ENCODE peak calls at places on chromosomes 7 and 10, in six cellular contexts. W, G, K, N, O and M are unnamed samples.
A peak's percentile ranks its signal among the peaks of the same experiment; 100 is the strongest.

GRCh38 chr7:156029460-156030007 is 217.3 kb upstream of the SHH start:
- ATAC-seq in W (no peak), G (peak; percentile 51), K (no peak), N (no peak), O (no peak), M (no peak)

GRCh38 chr7:29146082-29146706 is at the start of gene CPVL:
- ATAC-seq in W (peak; percentile 84), G (peak; percentile 61), K (no peak), N (no peak), O (peak; percentile 89), M (peak; percentile 78)

GRCh38 chr7:102285541-102286236 is 979 bp upstream of the SH2B2 start:
- ATAC-seq in W (peak; percentile 14), G (no peak), K (no peak), N (no peak), O (no peak), M (no peak)

GRCh38 chr10:62655337-62655994 is 149.1 kb upstream of the ADO start:
- ATAC-seq in W (no peak), G (no peak), K (peak; percentile 82), N (no peak), O (no peak), M (no peak)

GRCh38 chr7:142870575-142871259 is 14.8 kb downstream of the TRPV6 start:
- ATAC-seq in W (no peak), G (no peak), K (no peak), N (no peak), O (no peak), M (no peak)

GRCh38 chr7:74121401-74122249 is 38.0 kb downstream of the LIMK1 start:
- ATAC-seq in W (peak; percentile 28), G (no peak), K (no peak), N (no peak), O (no peak), M (no peak)

GRCh38 chr10:47243791-47244190 is 56.2 kb upstream of the GDF10 start:
- ATAC-seq in W (no peak), G (no peak), K (no peak), N (no peak), O (no peak), M (peak; percentile 79)

GRCh38 chr10:27709304-27709703 is 36.3 kb downstream of the MKX start:
- ATAC-seq in W (no peak), G (no peak), K (no peak), N (no peak), O (no peak), M (no peak)

GRCh38 chr7:51467384-51468017 is 150.9 kb upstream of the COBL start:
- ATAC-seq in W (no peak), G (no peak), K (no peak), N (no peak), O (no peak), M (no peak)

GRCh38 chr7:92614586-92615237 is 24.5 kb upstream of the FAM133B start:
- ATAC-seq in W (peak; percentile 39), G (no peak), K (no peak), N (no peak), O (no peak), M (no peak)

GRCh38 chr7:113200281-113200680 is 81.9 kb upstream of the SMIM30 start:
- ATAC-seq in W (no peak), G (no peak), K (no peak), N (no peak), O (no peak), M (no peak)

GRCh38 chr7:135406908-135407307 is 103.0 kb downstream of the CNOT4 start:
- ATAC-seq in W (no peak), G (no peak), K (no peak), N (no peak), O (no peak), M (no peak)

GRCh38 chr7:80611779-80612178 is 26.7 kb upstream of the CD36 start:
- ATAC-seq in W (peak; percentile 98), G (no peak), K (no peak), N (no peak), O (peak; percentile 78), M (no peak)

GRCh38 chr10:600876-601275 is 88.6 kb downstream of the DIP2C start:
- ATAC-seq in W (no peak), G (peak; percentile 85), K (no peak), N (no peak), O (no peak), M (no peak)

GRCh38 chr7:155869784-155870076 is 57.5 kb upstream of the SHH start:
- ATAC-seq in W (no peak), G (no peak), K (no peak), N (no peak), O (no peak), M (no peak)

GRCh38 chr10:21194510-21194993 is 297.4 kb upstream of the NEBL start:
- ATAC-seq in W (no peak), G (peak; percentile 83), K (no peak), N (peak; percentile 95), O (peak; percentile 76), M (no peak)

GRCh38 chr10:103854265-103854686 is 1.1 kb downstream of the SH3PXD2A start:
- ATAC-seq in W (peak; percentile 12), G (no peak), K (no peak), N (no peak), O (no peak), M (no peak)

GRCh38 chr10:120433176-120433575 is 23.9 kb upstream of the PLPP4 start:
- ATAC-seq in W (no peak), G (no peak), K (no peak), N (no peak), O (no peak), M (no peak)

GRCh38 chr7:17339952-17340351 is 41.5 kb downstream of the AHR start:
- ATAC-seq in W (no peak), G (no peak), K (no peak), N (no peak), O (no peak), M (no peak)

GRCh38 chr10:92727141-92727540 is 37.4 kb downstream of the HHEX start:
- ATAC-seq in W (no peak), G (no peak), K (no peak), N (no peak), O (no peak), M (no peak)

GRCh38 chr7:18426564-18427226 is 68.9 kb upstream of the HDAC9 start:
- ATAC-seq in W (no peak), G (no peak), K (no peak), N (no peak), O (no peak), M (no peak)

GRCh38 chr7:130874071-130874915 is 140.3 kb upstream of the KLF14 start:
- ATAC-seq in W (peak; percentile 46), G (peak; percentile 23), K (no peak), N (no peak), O (no peak), M (no peak)

GRCh38 chr7:98284335-98285036 is 3.0 kb downstream of the BRI3 start:
- ATAC-seq in W (peak; percentile 9), G (peak; percentile 78), K (no peak), N (no peak), O (no peak), M (peak; percentile 31)

GRCh38 chr7:98110249-98111022 is 3.8 kb downstream of the LMTK2 start:
- ATAC-seq in W (peak; percentile 80), G (peak; percentile 56), K (no peak), N (peak; percentile 27), O (no peak), M (no peak)

GRCh38 chr10:102408728-102409603 is 9.6 kb downstream of the PSD start:
- ATAC-seq in W (peak; percentile 34), G (no peak), K (peak; percentile 8), N (peak; percentile 63), O (peak; percentile 78), M (peak; percentile 43)
- TF ChIP-seq POLR2AphosphoS5 in W (no peak), G (no peak), K (no peak), N (no peak), O (no peak), M (no peak)

GRCh38 chr10:96606216-96606615 is 19.4 kb upstream of the TM9SF3 start:
- ATAC-seq in W (no peak), G (no peak), K (no peak), N (no peak), O (peak; percentile 83), M (no peak)

GRCh38 chr10:96608262-96608661 is 21.4 kb upstream of the TM9SF3 start:
- ATAC-seq in W (no peak), G (no peak), K (no peak), N (no peak), O (no peak), M (no peak)

GRCh38 chr10:96610817-96611216 is 24.0 kb upstream of the TM9SF3 start:
- ATAC-seq in W (peak; percentile 34), G (no peak), K (no peak), N (peak; percentile 42), O (no peak), M (no peak)

GRCh38 chr10:96606946-96607345 is 20.1 kb upstream of the TM9SF3 start:
- ATAC-seq in W (no peak), G (no peak), K (no peak), N (no peak), O (no peak), M (no peak)

GRCh38 chr10:96608815-96609214 is 22.0 kb upstream of the TM9SF3 start:
- ATAC-seq in W (no peak), G (no peak), K (no peak), N (no peak), O (no peak), M (no peak)
- TF ChIP-seq POLR2A in W (no peak), G (no peak), K (no peak), N (no peak), O (no peak), M (no peak)

DNA sequence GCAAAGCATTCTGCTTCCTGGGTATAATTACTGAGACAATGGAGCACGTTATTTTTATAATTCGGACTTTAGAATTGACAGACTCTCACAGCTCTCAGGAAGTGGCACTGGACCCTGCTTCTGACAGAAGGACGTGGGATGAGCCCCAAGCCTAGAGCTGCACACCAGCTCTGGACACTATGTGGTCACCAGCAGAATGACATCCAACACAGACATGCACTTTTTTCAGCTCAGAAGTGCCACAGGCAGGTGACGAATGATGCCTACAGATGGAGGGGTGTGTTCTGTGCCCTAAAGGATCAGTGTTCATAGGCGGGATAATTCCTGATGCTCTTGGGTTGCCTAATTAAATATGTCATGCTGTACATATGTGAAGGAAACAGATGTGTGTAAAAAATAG is 87.9 kb downstream of the VIPR2 start:
- ATAC-seq in W (peak; percentile 72), G (no peak), K (no peak), N (peak; percentile 75), O (peak; percentile 67), M (no peak)
- TF ChIP-seq CTCF in W (no peak), G (no peak), K (no peak), N (no peak), O (no peak), M (no peak)

DNA sequence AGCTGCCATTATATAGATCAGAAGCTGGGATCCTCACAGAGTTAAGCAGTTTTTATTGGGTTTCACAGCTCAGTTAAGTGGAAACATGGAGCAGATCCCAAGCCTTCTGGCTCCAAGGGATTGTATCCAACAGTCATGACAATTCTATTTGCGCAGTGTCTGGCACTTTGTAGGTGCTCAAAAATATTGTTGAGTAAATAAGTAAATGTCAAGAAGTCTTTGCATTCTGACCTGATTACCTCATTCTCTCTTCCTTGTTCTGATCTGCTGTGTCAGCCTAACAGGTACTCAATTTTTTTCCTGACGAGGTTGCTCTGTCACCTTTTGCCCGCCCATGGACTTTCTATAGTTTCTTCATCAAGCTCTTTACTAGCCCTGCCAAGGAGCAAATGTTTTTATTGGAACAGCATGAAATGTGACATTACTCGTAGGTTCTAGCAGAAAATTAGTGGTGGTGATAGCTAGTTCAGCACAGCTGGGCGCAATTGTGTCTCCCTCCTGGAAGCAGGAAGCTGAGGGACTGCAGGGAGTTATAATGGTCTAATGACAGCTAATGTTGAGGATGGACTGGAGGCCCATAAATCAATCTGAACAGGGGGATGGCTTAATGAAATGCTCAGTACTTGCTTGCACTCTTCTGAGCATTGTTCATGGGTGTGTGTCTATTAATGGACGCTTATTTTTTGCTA is 680.2 kb downstream of the CCSER2 start:
- ATAC-seq in W (no peak), G (peak; percentile 88), K (no peak), N (no peak), O (no peak), M (no peak)
- TF ChIP-seq POLR2AphosphoS5 in W (no peak), G (no peak), K (no peak), N (no peak), O (no peak), M (no peak)